ENCODE peak calls at places on chromosomes 4 and X, in five cellular contexts. I is tibial nerve, X is body of pancreas, Y is endodermal cell, W is IMR-90. Z is an unnamed sample.

GRCh38 chr4:6884341-6884870 is 25.2 kb upstream of the TBC1D14 start:
- DNase-seq in I (no peak), X (no peak), Y (peak; percentile 68), W (peak; percentile 15), Z (no peak)

GRCh38 chr4:106238819-106239420 is 77.1 kb downstream of the TBCK start:
- DNase-seq in I (no peak), X (peak; percentile 25), Y (peak; percentile 75), W (peak; percentile 34), Z (no peak)

GRCh38 chr4:149498246-149498645 is 317.4 kb downstream of the IQCM start:
- DNase-seq in I (no peak), X (no peak), Y (no peak), W (no peak), Z (no peak)

GRCh38 chrX:44022964-44023363 is 49.8 kb upstream of the NDP start:
- DNase-seq in I (no peak), X (no peak), Y (no peak), W (no peak), Z (no peak)

GRCh38 chr4:89829470-89830138 is 7.4 kb downstream of the SNCA start:
- DNase-seq in I (no peak), X (peak; percentile 59), Y (no peak), W (no peak), Z (no peak)

GRCh38 chr4:103032575-103032974 is 13.1 kb upstream of the SLC9B1 start:
- DNase-seq in I (no peak), X (peak; percentile 52), Y (peak; percentile 86), W (peak; percentile 32), Z (no peak)

GRCh38 chr4:52659016-52659721 is at the start of gene USP46:
- DNase-seq in I (peak; percentile 52), X (peak; percentile 79), Y (peak; percentile 88), W (peak; percentile 69), Z (peak; percentile 2)

GRCh38 chr4:41709844-41710481 is 38.6 kb downstream of the PHOX2B start:
- DNase-seq in I (no peak), X (no peak), Y (no peak), W (peak; percentile 97), Z (no peak)

GRCh38 chrX:10399152-10399741 is 221.1 kb downstream of the MID1 start:
- DNase-seq in I (no peak), X (no peak), Y (no peak), W (peak; percentile 6), Z (no peak)

GRCh38 chrX:102712967-102713677 is 874 bp downstream of the GPRASP2 start:
- DNase-seq in I (peak; percentile 34), X (peak; percentile 75), Y (peak; percentile 74), W (peak; percentile 41), Z (no peak)

GRCh38 chr4:120454788-120455187 is 388.1 kb upstream of the MAD2L1 start:
- DNase-seq in I (no peak), X (no peak), Y (no peak), W (no peak), Z (no peak)

GRCh38 chr4:83285022-83285387 is 407 bp upstream of the COQ2 start:
- DNase-seq in I (no peak), X (peak; percentile 50), Y (peak; percentile 45), W (peak; percentile 29), Z (no peak)

GRCh38 chrX:41739871-41740270 is 15.9 kb downstream of the GPR82 start:
- DNase-seq in I (no peak), X (no peak), Y (no peak), W (no peak), Z (no peak)

GRCh38 chr4:152460488-152460887 is 75.4 kb downstream of the FBXW7 start:
- DNase-seq in I (no peak), X (no peak), Y (no peak), W (peak; percentile 78), Z (no peak)

DNA sequence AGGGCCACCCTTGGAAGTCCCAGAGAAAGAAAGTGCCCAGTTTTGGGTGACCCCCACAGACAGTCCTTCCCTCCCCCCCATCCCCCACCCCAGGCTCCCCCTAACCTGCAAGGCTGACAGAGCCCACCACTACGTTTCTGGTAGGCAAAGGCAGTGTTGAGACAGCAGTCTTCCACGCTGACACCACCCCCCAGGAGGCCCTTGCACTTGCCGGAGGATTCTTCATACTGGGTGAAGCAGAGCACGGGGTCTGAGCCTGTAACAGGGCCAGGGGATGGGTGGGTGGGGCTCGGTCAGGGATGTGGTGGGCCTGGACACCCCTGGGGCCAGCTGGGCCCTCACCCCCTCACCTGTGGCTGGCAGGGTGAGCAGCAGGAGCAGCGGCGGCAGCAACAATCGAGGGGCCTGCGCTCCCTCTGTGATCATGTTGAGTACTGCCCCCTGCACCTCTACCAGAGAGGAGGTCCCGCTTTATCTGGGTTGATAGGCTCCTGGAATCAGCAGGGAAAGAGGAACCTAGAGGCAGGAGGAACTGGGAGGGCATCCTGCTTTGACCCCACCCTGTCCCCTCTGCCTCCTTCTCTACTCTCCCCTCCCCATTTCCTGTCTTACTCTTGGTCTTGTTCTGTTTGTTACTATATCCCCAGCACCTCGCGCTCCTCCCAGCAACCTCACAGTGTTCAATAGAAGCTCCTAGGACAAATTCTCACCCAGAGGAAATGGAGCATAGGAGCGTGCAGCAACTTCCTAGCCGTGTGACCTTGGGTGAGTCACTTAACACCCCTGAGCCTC is at the start of gene CFP:
- DNase-seq in I (no peak), X (no peak), Y (peak; percentile 59), W (no peak), Z (no peak)
- H3K9me3 ChIP-seq in I (no peaks in the 10 kb centered on the region), X (no peaks in the 10 kb centered on the region), Y (no peaks in the 10 kb centered on the region), W (no peaks in the 10 kb centered on the region), Z (no peaks in the 10 kb centered on the region)

DNA sequence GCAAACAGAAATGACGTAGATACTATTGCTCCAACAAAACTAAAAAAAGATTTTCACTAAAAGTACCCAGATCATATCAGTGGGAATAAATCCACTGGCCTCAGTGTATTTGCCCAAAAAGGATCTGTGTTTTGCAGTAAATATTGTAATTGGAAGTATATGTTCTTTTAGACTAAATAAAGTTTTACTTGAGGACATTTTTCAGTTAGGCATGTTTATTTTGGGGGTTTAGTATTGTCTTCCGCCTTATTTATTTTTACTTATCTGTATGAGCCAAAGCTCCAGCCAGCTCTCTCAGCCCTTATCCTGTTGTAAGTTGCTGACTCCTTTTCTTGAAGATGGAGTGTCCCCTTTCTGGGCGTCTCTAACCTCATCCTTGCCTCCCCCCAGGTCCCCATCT is 49.8 kb downstream of the PTTG2 start:
- DNase-seq in I (no peak), X (no peak), Y (no peak), W (no peak), Z (no peak)
- H3K27ac ChIP-seq in I (no peak overlapping the region), X (no peak overlapping the region), Y (no peak overlapping the region), W (no peak overlapping the region), Z (no peak overlapping the region)

GRCh38 chr4:154720618-154721267 is 23.1 kb upstream of the LRAT start:
- DNase-seq in I (no peak), X (no peak), Y (peak; percentile 80), W (no peak), Z (no peak)
- TF ChIP-seq CTCF in I (no peak), X (no peak), Y (peak; percentile 49), W (no peak), Z (no peak)

GRCh38 chr4:124445071-124445470 is 267.5 kb downstream of the ANKRD50 start:
- DNase-seq in I (no peak), X (no peak), Y (no peak), W (no peak), Z (no peak)
- H3K9me3 ChIP-seq in I (peaks cover 18% of the 10 kb centered on the region), X (no peaks in the 10 kb centered on the region), Y (peaks cover 10% of the 10 kb centered on the region), W (peaks cover 3% of the 10 kb centered on the region), Z (no peaks in the 10 kb centered on the region)

DNA sequence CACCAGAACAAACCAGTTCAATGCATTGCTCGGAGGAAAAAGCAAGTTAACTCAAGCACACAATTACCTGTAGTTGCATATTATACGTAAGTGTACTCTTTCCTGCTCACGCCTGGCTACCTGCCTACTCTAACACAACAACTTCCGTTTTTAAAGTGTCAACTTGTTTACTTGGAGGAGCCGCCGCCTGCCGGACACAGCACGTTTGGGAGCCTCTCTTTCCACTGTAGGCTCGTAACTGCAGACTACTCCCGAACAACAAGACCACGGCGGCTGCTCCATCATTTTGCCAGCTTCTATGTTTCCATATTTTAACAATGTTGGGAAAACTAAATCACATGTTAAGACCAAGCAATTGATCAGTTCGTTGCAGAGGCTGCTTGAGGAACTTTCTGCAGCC is 882 bp downstream of the MTNR1A start:
- DNase-seq in I (no peak), X (peak; percentile 46), Y (peak; percentile 85), W (no peak), Z (no peak)
- H3K27ac ChIP-seq in I (no peak overlapping the region), X (peak overlapping the region; percentile 15), Y (no peak overlapping the region), W (no peak overlapping the region), Z (no peak overlapping the region)

DNA sequence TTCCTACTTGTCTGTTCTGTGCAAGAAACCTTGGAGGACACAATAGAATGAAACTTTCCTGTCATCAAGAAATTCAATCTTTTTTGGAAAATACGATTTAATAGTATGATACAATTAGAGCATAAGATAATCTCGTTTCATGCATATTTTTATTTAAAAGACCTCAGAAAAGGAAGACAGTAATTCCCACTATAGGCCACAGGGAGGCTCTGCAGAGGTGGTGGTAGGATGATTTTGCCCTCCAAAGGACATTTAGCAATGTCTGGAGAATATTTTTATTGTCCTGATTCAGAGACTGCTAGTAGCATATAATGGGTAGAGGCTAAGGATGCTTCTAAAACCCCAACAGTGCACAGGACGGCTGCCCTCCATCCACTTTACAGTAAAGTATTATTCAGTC is 68.7 kb downstream of the PAK3 start:
- DNase-seq in I (no peak), X (no peak), Y (no peak), W (peak; percentile 2), Z (no peak)
- TF ChIP-seq CTCF in I (peak; percentile 14), X (no peak), Y (peak; percentile 85), W (peak; percentile 35), Z (no peak)

DNA sequence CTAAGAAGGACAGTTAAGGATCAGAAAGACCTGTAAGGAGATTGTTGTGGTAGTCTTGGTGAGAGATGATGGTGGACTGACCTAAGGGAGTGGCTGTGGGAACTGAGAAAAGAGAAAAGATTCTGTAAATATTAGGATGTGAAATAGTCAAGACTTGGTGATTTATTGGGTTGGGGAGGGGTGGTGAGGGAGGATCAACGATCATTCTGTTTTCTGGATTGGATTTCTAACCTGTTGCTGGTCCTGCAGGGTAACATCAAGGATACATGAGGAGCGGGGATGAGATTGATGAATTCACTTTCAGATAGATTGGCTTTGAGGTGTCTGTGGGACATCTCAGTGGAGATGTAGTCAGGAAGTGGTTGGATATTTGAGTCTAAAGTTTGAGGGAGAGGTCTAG is 1.4 kb downstream of the PIN4 start:
- DNase-seq in I (no peak), X (no peak), Y (no peak), W (no peak), Z (no peak)
- H3K9me3 ChIP-seq in I (no peaks in the 10 kb centered on the region), X (no peaks in the 10 kb centered on the region), Y (no peaks in the 10 kb centered on the region), W (no peaks in the 10 kb centered on the region), Z (no peaks in the 10 kb centered on the region)

GRCh38 chrX:113330416-113330815 is 489.8 kb upstream of the AMOT start:
- DNase-seq in I (no peak), X (no peak), Y (no peak), W (no peak), Z (no peak)
- H3K27ac ChIP-seq in I (no peak overlapping the region), X (no peak overlapping the region), Y (no peak overlapping the region), W (no peak overlapping the region), Z (no peak overlapping the region)

Z was measured in CD4-positive, alpha-beta T cell.